ENCODE peak calls at places on chromosomes 12 and 14, in seven cellular contexts. V, B, L, U, C, N and Z are unnamed samples.

GRCh38 chr12:91335724-91336123 is 153.1 kb upstream of the DCN start:
- DNase-seq in N (no peak), B (no peak), U (no peak), C (no peak), V (no peak), L (no peak), Z (no peak)

GRCh38 chr14:55813635-55814034 is 233.6 kb downstream of the KTN1 start:
- DNase-seq in V (no peak), L (no peak), B (no peak), N (no peak), C (no peak), U (no peak), Z (no peak)

GRCh38 chr14:26290007-26290530 is 307.8 kb downstream of the NOVA1 start:
- DNase-seq in U (no peak), C (no peak), L (no peak), N (no peak), B (no peak), V (no peak), Z (no peak)

GRCh38 chr14:21054123-21054767 is 3.4 kb upstream of the RNASE8 start:
- DNase-seq in U (no peak), L (no peak), N (no peak), C (no peak), B (no peak), V (no peak), Z (no peak)

GRCh38 chr14:64970776-64971451 is 1.2 kb downstream of the RAB15 start:
- DNase-seq in V (no peak), L (no peak), U (peak; percentile 58), B (no peak), N (no peak), C (no peak), Z (no peak)

GRCh38 chr14:93752980-93753561 is 35.2 kb downstream of the PRIMA1 start:
- DNase-seq in C (no peak), V (no peak), B (no peak), L (peak; percentile 84), U (no peak), N (no peak), Z (no peak)

GRCh38 chr14:78840898-78841297 is 670.7 kb downstream of the NRXN3 start:
- DNase-seq in N (no peak), V (no peak), L (no peak), B (no peak), C (no peak), U (no peak), Z (no peak)

GRCh38 chr12:122641976-122642375 is 61.2 kb downstream of the HCAR2 start:
- DNase-seq in V (no peak), U (no peak), L (no peak), N (no peak), C (no peak), B (peak; percentile 10), Z (no peak)

GRCh38 chr14:58107947-58108552 is 44.0 kb downstream of the ARMH4 start:
- DNase-seq in C (peak; percentile 25), L (no peak), V (no peak), U (no peak), B (no peak), N (peak; percentile 56), Z (no peak)

GRCh38 chr14:68762944-68763831 is 29.7 kb downstream of the ZFP36L1 start:
- DNase-seq in N (no peak), B (no peak), U (peak; percentile 76), L (peak; percentile 90), C (peak; percentile 77), V (peak; percentile 76), Z (peak; percentile 68)
- H3K4me3 ChIP-seq in N (no peak overlapping the region), B (no peak overlapping the region), U (no peak overlapping the region), L (no peak overlapping the region), C (no peak overlapping the region), V (no peak overlapping the region), Z (no peak overlapping the region)

DNA sequence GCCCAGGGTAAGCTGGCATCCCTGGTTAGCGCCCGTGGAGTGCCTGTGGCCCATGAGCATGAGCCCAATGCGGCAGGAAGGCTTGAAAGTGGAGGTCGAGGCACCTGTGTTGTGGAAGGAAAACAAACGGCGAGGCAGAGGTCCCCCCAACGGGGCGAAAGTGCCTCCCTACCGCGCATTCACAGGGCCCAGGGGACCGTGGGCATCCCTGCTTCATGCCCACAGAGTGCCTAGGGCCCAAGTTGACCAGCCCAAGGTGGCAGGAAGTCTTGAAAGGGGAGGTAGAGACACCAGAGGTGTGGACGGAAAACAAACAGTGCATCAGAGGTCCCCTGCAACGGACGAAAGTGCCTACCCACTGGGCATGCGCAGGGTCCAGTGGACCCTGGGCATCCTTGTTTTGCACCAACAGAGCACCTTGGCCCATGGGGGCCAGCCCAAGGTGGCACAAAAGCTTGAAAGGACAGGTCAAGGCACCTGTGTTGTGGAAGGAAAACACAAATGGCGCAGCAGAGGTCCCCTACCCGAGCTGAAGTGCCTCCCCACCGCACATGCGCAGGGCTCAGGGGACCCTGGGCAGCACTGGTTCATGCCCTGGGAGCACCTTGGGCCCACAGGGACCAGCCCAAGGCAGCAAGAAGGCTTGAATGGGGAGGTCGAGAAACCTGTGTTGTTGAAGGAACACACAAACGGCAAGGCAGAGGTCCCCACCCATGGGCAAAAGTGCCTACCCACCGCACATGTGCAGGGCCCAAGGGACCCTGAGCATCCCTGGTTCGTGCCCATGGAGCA is 377.5 kb downstream of the ALG10 start:
- DNase-seq in U (peak; percentile 48), B (no peak), C (peak; percentile 3), V (peak; percentile 30), L (peak; percentile 23), N (no peak), Z (peak; percentile 32)
- H3K9me3 ChIP-seq in U (peaks cover 1% of the 10 kb centered on the region), B (peaks cover 37% of the 10 kb centered on the region), C (no peaks in the 10 kb centered on the region), V (no peaks in the 10 kb centered on the region), L (no peaks in the 10 kb centered on the region), N (no peaks in the 10 kb centered on the region), Z (peaks cover 41% of the 10 kb centered on the region)

GRCh38 chr12:4272014-4272975 is 1.3 kb upstream of the CCND2 start:
- DNase-seq in U (peak; percentile 82), B (peak; percentile 91), C (peak; percentile 52), V (peak; percentile 75), L (peak; percentile 86), N (peak; percentile 21), Z (peak; percentile 86)
- H3K4me3 ChIP-seq in U (peak overlapping the region; percentile 77), B (peak overlapping the region; percentile 55), C (peak overlapping the region; percentile 51), V (peak overlapping the region; percentile 66), L (peak overlapping the region; percentile 90), N (peak overlapping the region; percentile 30), Z (peak overlapping the region; percentile 80)

GRCh38 chr14:92247347-92247746 is 75.6 kb upstream of the SLC24A4 start:
- DNase-seq in V (no peak), L (no peak), C (no peak), U (no peak), N (no peak), B (no peak), Z (no peak)

GRCh38 chr14:92240658-92241057 is 82.3 kb upstream of the SLC24A4 start:
- DNase-seq in L (no peak), N (no peak), U (no peak), V (no peak), C (no peak), B (no peak), Z (no peak)

GRCh38 chr14:92244805-92245204 is 78.2 kb upstream of the SLC24A4 start:
- DNase-seq in C (no peak), B (no peak), N (no peak), L (no peak), U (no peak), V (no peak), Z (no peak)

GRCh38 chr14:92247937-92248336 is 75.0 kb upstream of the SLC24A4 start:
- DNase-seq in B (no peak), C (no peak), L (no peak), N (no peak), U (no peak), V (no peak), Z (no peak)

DNA sequence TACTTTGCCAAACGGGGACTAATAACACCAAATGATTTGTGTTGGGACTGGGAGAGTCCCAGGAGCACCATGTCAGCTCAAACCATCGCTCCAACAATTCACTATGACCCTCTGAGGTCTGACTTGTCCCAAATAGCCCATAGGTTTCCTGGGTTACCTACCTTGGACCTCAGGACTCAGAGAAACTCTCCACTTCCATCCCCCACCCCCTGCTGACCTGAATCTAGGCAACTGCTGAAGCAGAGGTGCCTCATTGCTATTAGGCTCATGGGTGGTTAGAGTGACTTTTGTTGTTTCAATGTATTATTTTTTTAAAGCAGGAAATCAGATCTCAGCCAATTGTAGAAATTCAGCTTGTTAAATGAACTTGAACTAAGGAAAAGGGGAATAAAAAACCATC is 81.0 kb upstream of the SLC24A4 start:
- DNase-seq in U (no peak), B (no peak), C (no peak), N (no peak), L (no peak), V (no peak), Z (no peak)
- H3K9me3 ChIP-seq in U (no peaks in the 10 kb centered on the region), B (peaks cover 11% of the 10 kb centered on the region), C (peaks cover 20% of the 10 kb centered on the region), N (peaks cover 14% of the 10 kb centered on the region), L (no peaks in the 10 kb centered on the region), V (no peaks in the 10 kb centered on the region), Z (peaks cover 4% of the 10 kb centered on the region)

GRCh38 chr14:100548295-100548655 is 38.9 kb downstream of the BEGAIN start:
- DNase-seq in L (no peak), N (no peak), U (no peak), V (no peak), B (no peak), C (no peak), Z (no peak)
- H3K4me3 ChIP-seq in L (no peak overlapping the region), N (no peak overlapping the region), U (no peak overlapping the region), V (no peak overlapping the region), B (no peak overlapping the region), C (no peak overlapping the region), Z (no peak overlapping the region)

GRCh38 chr12:131033486-131033885 is 79.8 kb downstream of the ADGRD1 start:
- DNase-seq in B (no peak), L (peak; percentile 57), C (no peak), U (no peak), N (no peak), V (no peak), Z (no peak)

GRCh38 chr12:131034631-131035267 is 81.0 kb downstream of the ADGRD1 start:
- DNase-seq in U (no peak), N (no peak), B (no peak), C (no peak), L (peak; percentile 37), V (peak; percentile 35), Z (no peak)

GRCh38 chr12:131030472-131031328 is 77.0 kb downstream of the ADGRD1 start:
- DNase-seq in C (no peak), L (no peak), V (no peak), B (no peak), U (no peak), N (no peak), Z (no peak)

GRCh38 chr12:131035268-131035681 is 81.6 kb downstream of the ADGRD1 start:
- DNase-seq in U (peak; percentile 82), B (no peak), V (peak; percentile 37), C (no peak), L (peak; percentile 51), N (peak; percentile 88), Z (no peak)

DNA sequence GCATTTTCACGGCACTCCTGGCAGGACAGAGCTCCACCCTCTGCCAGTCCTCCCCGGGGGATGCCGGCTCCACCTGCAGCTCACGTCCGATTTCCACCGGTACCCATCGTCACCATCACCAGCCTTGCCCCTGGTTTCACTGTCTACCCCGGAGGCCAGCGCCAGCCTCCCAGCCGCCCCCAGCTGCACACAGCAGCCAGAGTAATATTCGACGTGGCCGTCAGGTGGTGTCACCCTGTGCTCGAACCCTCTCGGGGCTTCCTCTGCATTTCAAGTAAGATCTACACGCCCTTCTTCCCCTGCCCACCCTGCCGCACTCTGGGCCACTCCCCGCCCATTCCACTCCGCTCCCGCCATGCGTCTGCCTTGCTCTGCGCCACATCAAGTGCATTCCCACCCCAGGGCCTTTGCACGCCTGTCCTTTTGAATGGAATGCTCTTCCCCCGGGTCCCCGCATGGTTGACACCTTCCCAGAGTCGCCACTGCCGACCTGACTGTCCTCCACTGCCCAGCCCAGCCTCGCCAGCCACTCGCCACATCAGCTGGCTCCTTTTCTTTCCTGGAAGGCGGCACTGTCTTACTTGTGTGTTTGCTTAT is 80.3 kb downstream of the ADGRD1 start:
- DNase-seq in L (peak; percentile 26), N (no peak), C (no peak), U (no peak), B (no peak), V (no peak), Z (no peak)
- H3K9me3 ChIP-seq in L (no peaks in the 10 kb centered on the region), N (no peaks in the 10 kb centered on the region), C (no peaks in the 10 kb centered on the region), U (no peaks in the 10 kb centered on the region), B (no peaks in the 10 kb centered on the region), V (no peaks in the 10 kb centered on the region), Z (no peaks in the 10 kb centered on the region)